ENCODE peak calls at places on chromosomes 11 and 22, in eight cellular contexts. Z is lower lobe of right lung, D is DND-41, P is mucosa of descending colon, R is OCI-LY7, A is heart right ventricle, U is dorsolateral prefrontal cortex, V is sigmoid colon. K is an unnamed sample.

GRCh38 chr11:73461335-73461840 is 85.2 kb downstream of the RELT start:
- DNase-seq in D (no peak), R (no peak), P (no peak), V (no peak), A (no peak), Z (no peak), U (no peak), K (no peak)

GRCh38 chr11:2305140-2305861 is 3.5 kb downstream of the TSPAN32 start:
- DNase-seq in U (peak; percentile 77), Z (peak; percentile 93), R (peak; percentile 84), P (peak; percentile 88), V (peak; percentile 95), D (peak; percentile 68), A (peak; percentile 92), K (peak; percentile 73)

GRCh38 chr11:126088999-126089398 is 26.3 kb upstream of the CDON start:
- DNase-seq in A (no peak), Z (no peak), U (no peak), P (no peak), R (no peak), V (no peak), D (no peak), K (no peak)

GRCh38 chr11:43784866-43785265 is 95.8 kb upstream of the ALKBH3 start:
- DNase-seq in V (no peak), D (no peak), A (no peak), U (no peak), R (no peak), Z (no peak), P (no peak), K (no peak)

GRCh38 chr11:65558002-65558784 is at the start of gene LTBP3:
- DNase-seq in V (peak; percentile 94), A (peak; percentile 87), P (peak; percentile 77), Z (peak; percentile 87), R (no peak), U (peak; percentile 76), D (peak; percentile 45), K (no peak)

GRCh38 chr11:35158371-35159081 is 19.6 kb downstream of the CD44 start:
- DNase-seq in D (no peak), R (no peak), V (peak; percentile 77), P (no peak), A (no peak), U (peak; percentile 32), Z (no peak), K (no peak)

GRCh38 chr22:35218079-35218478 is 39.2 kb upstream of the HMGXB4 start:
- DNase-seq in A (no peak), R (no peak), U (no peak), V (no peak), D (no peak), Z (no peak), P (no peak), K (no peak)

GRCh38 chr22:36339171-36340065 is 48.3 kb downstream of the MYH9 start:
- DNase-seq in A (no peak), P (no peak), V (no peak), D (no peak), Z (no peak), U (no peak), R (no peak), K (no peak)

GRCh38 chr11:128346808-128347207 is 240.6 kb downstream of the ETS1 start:
- DNase-seq in V (no peak), A (no peak), D (no peak), Z (no peak), U (no peak), P (no peak), R (no peak), K (no peak)

GRCh38 chr22:46653596-46653995 is 33.4 kb downstream of the GRAMD4 start:
- DNase-seq in A (no peak), R (no peak), U (no peak), V (no peak), P (no peak), Z (no peak), D (no peak), K (peak; percentile 30)

GRCh38 chr22:50445071-50445879 is 29.6 kb downstream of the SBF1 start:
- DNase-seq in A (peak; percentile 16), P (peak; percentile 59), D (peak; percentile 47), R (peak; percentile 70), V (no peak), Z (peak; percentile 73), U (no peak), K (no peak)

DNA sequence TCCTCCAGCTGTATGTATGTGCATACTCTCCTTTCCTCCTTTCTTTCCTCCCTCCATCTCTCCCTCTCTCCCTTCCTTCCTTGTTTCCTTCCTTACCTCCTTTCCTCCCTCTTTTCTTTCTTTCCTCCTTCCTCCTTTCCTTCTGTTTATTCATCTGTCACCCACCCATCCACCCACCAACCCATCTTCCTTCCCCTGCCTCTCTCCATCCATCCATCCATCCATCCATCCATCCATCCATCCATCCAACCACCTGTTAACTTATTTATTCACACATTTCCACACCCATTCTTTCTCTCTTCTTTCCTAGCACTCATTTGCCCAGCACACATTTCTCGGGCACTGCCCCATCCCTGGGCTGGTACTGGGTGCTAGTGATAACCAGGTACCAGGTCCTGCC is 443.9 kb downstream of the MIAT start:
- DNase-seq in Z (no peak), A (no peak), R (no peak), U (no peak), V (no peak), P (no peak), D (no peak), K (no peak)
- H3K4me3 ChIP-seq in Z (no peak overlapping the region), A (no peak overlapping the region), R (no peak overlapping the region), U (no peak overlapping the region), V (peak overlapping the region; percentile 20), P (no peak overlapping the region), D (no peak overlapping the region), K (no peak overlapping the region)

GRCh38 chr11:118073554-118073953 is 3.3 kb upstream of the TMPRSS4 start:
- DNase-seq in V (no peak), U (no peak), A (no peak), R (no peak), Z (no peak), D (no peak), P (peak; percentile 50), K (no peak)

GRCh38 chr11:118074785-118075184 is 2.1 kb upstream of the TMPRSS4 start:
- DNase-seq in P (peak; percentile 64), V (no peak), R (no peak), U (no peak), A (no peak), D (no peak), Z (no peak), K (no peak)

GRCh38 chr11:118076754-118077281 is at the start of gene TMPRSS4:
- DNase-seq in Z (peak; percentile 60), V (no peak), D (no peak), A (no peak), U (no peak), P (peak; percentile 88), R (no peak), K (no peak)

GRCh38 chr11:118071416-118072030 is 5.4 kb upstream of the TMPRSS4 start:
- DNase-seq in R (no peak), A (no peak), V (no peak), D (no peak), Z (no peak), U (no peak), P (no peak), K (no peak)

DNA sequence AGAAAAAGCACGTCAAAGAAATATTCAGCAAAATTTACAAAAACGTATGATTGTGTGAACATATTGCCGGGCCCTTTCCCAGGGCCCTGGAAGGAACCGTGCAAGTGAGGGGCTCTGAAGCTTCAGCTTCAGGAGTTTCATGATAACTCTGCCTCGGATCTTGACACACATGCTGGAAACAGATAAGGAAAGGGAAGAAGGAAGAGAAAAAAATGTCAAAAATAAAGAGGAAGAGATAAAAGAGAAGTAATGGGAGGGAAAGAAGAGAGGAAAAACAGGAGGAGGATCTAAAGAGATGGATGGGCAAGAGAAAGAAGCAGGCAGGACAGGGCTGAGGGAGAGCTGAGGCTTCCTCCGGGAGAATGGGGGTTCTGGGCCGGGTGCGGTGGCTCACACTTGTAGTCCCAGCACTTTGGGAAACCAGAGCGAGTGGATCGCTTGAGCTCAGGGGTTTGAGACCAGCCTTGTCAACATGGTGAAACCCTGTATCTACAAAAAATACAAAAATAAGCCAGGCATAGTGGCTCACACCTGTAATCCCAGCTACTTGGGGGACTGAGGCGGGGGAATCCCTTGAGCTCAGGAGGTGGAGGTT is 2.7 kb upstream of the TMPRSS4 start:
- DNase-seq in A (no peak), R (no peak), Z (no peak), U (no peak), D (no peak), V (no peak), P (no peak), K (no peak)
- TF ChIP-seq CTCF in A (no peak), R (no peak), Z (no peak), U (no peak), D (no peak), V (no peak), P (no peak), K (no peak)

DNA sequence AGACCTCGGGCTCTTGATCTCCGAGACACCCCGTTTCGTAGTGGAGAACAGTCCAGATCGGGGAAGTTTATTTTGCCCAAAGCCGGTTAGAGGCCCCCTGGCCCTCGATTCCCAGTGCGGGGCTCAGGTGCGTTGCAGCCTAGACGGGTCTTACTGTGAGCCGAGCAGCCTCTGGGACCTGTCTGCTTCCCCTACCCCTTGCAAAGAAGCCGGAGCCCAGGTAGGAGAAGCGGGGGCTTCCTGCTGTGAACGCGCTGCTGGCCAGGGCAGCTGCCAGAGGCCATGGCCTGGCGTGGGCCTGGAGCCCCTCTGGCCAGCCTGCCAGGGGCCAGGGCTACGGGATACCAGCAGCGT is 619 bp downstream of the TSPO start:
- DNase-seq in A (no peak), D (no peak), R (peak; percentile 23), U (no peak), V (no peak), Z (no peak), P (no peak), K (no peak)
- H3K4me3 ChIP-seq in A (peak overlapping the region; percentile 97), D (peak overlapping the region; percentile 48), R (peak overlapping the region; percentile 68), U (peak overlapping the region; percentile 83), V (peak overlapping the region; percentile 87), Z (peak overlapping the region; percentile 97), P (peak overlapping the region; percentile 60), K (peak overlapping the region; percentile 69)

GRCh38 chr11:101620026-101620425 is 36.2 kb upstream of the TRPC6 start:
- DNase-seq in V (no peak), Z (no peak), U (no peak), D (no peak), R (peak; percentile 60), A (no peak), P (no peak), K (no peak)
- TF ChIP-seq CTCF in V (no peak), Z (no peak), U (no peak), D (no peak), R (peak; percentile 81), A (no peak), P (no peak), K (no peak)

DNA sequence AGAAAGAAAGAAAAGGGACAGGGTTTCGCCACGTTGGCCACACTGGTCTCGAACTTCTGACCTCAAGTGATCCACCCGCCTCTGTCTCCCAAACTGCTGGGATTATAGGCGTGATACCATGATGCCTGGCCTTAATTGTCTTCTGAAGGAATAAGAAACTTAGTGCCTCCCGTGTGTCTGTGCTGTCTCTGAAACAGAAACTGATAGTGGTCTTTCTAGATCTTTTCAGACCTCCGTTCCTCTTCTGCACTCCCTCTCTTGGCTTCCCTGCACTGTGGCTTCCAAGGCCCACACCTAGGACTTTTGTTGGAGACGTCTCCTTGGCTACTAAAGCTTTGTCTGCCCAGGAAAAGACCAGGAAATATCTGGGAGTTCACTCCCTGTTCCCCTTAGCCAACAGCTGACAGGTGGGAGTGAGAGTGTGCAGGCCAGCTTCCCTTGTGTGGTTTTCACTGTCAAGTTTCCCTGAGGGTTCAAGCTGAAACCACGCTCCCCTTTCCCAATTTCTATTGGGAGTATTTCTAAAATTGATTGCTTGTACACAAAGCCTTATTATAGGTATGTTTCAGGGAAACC is 10.1 kb upstream of the HTR3B start:
- DNase-seq in D (no peak), U (no peak), V (no peak), P (no peak), R (no peak), Z (no peak), A (no peak), K (peak; percentile 39)
- H3K4me3 ChIP-seq in D (no peak overlapping the region), U (no peak overlapping the region), V (no peak overlapping the region), P (no peak overlapping the region), R (no peak overlapping the region), Z (no peak overlapping the region), A (no peak overlapping the region), K (no peak overlapping the region)

GRCh38 chr22:29156507-29156906 is 49.2 kb upstream of the EMID1 start:
- DNase-seq in V (peak; percentile 46), A (no peak), U (peak; percentile 26), Z (no peak), D (no peak), P (no peak), R (no peak), K (peak; percentile 60)
- TF ChIP-seq CTCF in V (no peak), A (no peak), U (no peak), Z (no peak), D (peak; percentile 21), P (no peak), R (peak; percentile 15), K (no peak)